ENCODE peak calls at places on chromosome 2, in four cellular contexts. Q, J, P and U are unnamed samples.
A peak's percentile ranks its signal among the peaks of the same experiment; 100 is the strongest.

GRCh38 chr2:113105047-113105446 is 22.4 kb upstream of the IL1RN start:
- DNase-seq in J (no peak), Q (no peak), P (peak; percentile 24), U (no peak)

GRCh38 chr2:63408530-63408929 is 179.7 kb downstream of the WDPCP start:
- DNase-seq in Q (no peak), J (no peak), P (no peak), U (no peak)

GRCh38 chr2:224284134-224284946 is 117.6 kb downstream of the FAM124B start:
- DNase-seq in Q (peak; percentile 49), J (peak; percentile 41), P (no peak), U (no peak)

GRCh38 chr2:72214429-72215143 is 66.9 kb upstream of the CYP26B1 start:
- DNase-seq in P (no peak), Q (no peak), J (no peak), U (no peak)

GRCh38 chr2:31334311-31335026 is 80.1 kb downstream of the XDH start:
- DNase-seq in Q (no peak), P (no peak), J (peak; percentile 63), U (no peak)

GRCh38 chr2:172970660-172971059 is 105.0 kb upstream of the MAP3K20 start:
- DNase-seq in P (peak; percentile 24), J (no peak), Q (no peak), U (no peak)

GRCh38 chr2:28755411-28755810 is 3.8 kb downstream of the PPP1CB start:
- DNase-seq in J (no peak), Q (no peak), P (no peak), U (no peak)

GRCh38 chr2:96386470-96386869 is 50.9 kb downstream of the NCAPH start:
- DNase-seq in P (no peak), J (no peak), Q (no peak), U (no peak)

GRCh38 chr2:155095613-155096012 is 397.1 kb downstream of the KCNJ3 start:
- DNase-seq in J (no peak), P (no peak), Q (no peak), U (no peak)

GRCh38 chr2:44164617-44165016 is 4.1 kb upstream of the PPM1B start:
- DNase-seq in J (no peak), P (no peak), Q (no peak), U (no peak)

GRCh38 chr2:217887841-217888665 is 114.7 kb downstream of the TNS1 start:
- DNase-seq in P (no peak), Q (no peak), J (no peak), U (no peak)

GRCh38 chr2:130332271-130333073 is 10.2 kb upstream of the IMP4 start:
- DNase-seq in Q (peak; percentile 63), J (peak; percentile 89), P (peak; percentile 68), U (peak; percentile 71)

GRCh38 chr2:106541333-106541732 is 54.2 kb downstream of the CD8B2 start:
- DNase-seq in J (no peak), P (no peak), Q (no peak), U (no peak)

GRCh38 chr2:203673933-203674332 is 32.5 kb upstream of the CD28 start:
- DNase-seq in P (peak; percentile 23), J (no peak), Q (no peak), U (no peak)

GRCh38 chr2:174445248-174445647 is 41.6 kb downstream of the GPR155 start:
- DNase-seq in J (no peak), P (no peak), Q (no peak), U (no peak)

GRCh38 chr2:237627463-237628321 is at the start of gene LRRFIP1:
- DNase-seq in P (no peak), Q (no peak), J (peak; percentile 66), U (peak; percentile 62)

GRCh38 chr2:42978175-42978886 is 185.9 kb upstream of the HAAO start:
- DNase-seq in Q (no peak), P (no peak), J (peak; percentile 60), U (peak; percentile 58)

GRCh38 chr2:12257476-12257875 is 459.3 kb upstream of the TRIB2 start:
- DNase-seq in Q (no peak), J (no peak), P (no peak), U (no peak)

GRCh38 chr2:215825709-215826108 is 187.6 kb downstream of the MREG start:
- DNase-seq in J (no peak), P (no peak), Q (no peak), U (no peak)

GRCh38 chr2:199261221-199261620 is 196.5 kb downstream of the SATB2 start:
- DNase-seq in J (peak; percentile 25), Q (no peak), P (no peak), U (no peak)

GRCh38 chr2:58133395-58133794 is 86.8 kb downstream of the VRK2 start:
- DNase-seq in P (no peak), J (no peak), Q (no peak), U (no peak)

GRCh38 chr2:67400560-67401464 is 3.7 kb downstream of the ETAA1 start:
- DNase-seq in J (no peak), Q (no peak), P (no peak), U (no peak)

GRCh38 chr2:239671916-239672849 is 271.4 kb upstream of the HDAC4 start:
- DNase-seq in P (no peak), J (no peak), Q (no peak), U (no peak)

GRCh38 chr2:110837421-110838409 is 105.3 kb downstream of the ACOXL start:
- DNase-seq in Q (no peak), P (no peak), J (no peak), U (no peak)

GRCh38 chr2:215290980-215291599 is 20.8 kb upstream of the ATIC start:
- DNase-seq in Q (no peak), P (no peak), J (no peak), U (no peak)

GRCh38 chr2:437772-438393 is 150.0 kb upstream of the ALKAL2 start:
- DNase-seq in P (no peak), Q (peak; percentile 40), J (no peak), U (no peak)

GRCh38 chr2:207731138-207731537 is 19.7 kb downstream of the CCNYL1 start:
- DNase-seq in P (no peak), Q (no peak), J (no peak), U (no peak)

GRCh38 chr2:8679827-8680731 is 1.8 kb upstream of the ID2 start:
- DNase-seq in P (no peak), J (peak; percentile 92), Q (peak; percentile 50), U (peak; percentile 84)

GRCh38 chr2:122009546-122009945 is 254.1 kb downstream of the TSN start:
- DNase-seq in P (no peak), Q (no peak), J (no peak), U (no peak)

GRCh38 chr2:9814129-9814868 is 29.0 kb upstream of the TAF1B start:
- DNase-seq in Q (no peak), P (no peak), J (no peak), U (no peak)